ENCODE peak calls at places on chromosome 20, in six cellular contexts. One of them, this sample, is unnamed.

GRCh38 chr20:46439837-46440236 is 33.4 kb upstream of the ELMO2 start:
- DNase-seq in transverse colon: no peak
- DNase-seq in upper lobe of left lung: no peak
- DNase-seq in A549: no peak
- DNase-seq in K562: no peak
- DNase-seq in ovary: no peak
- DNase-seq in this sample: no peak

GRCh38 chr20:44295995-44296394 is 15.0 kb downstream of the FITM2 start:
- DNase-seq in transverse colon: no peak
- DNase-seq in upper lobe of left lung: no peak
- DNase-seq in A549: no peak
- DNase-seq in K562: no peak
- DNase-seq in ovary: no peak
- DNase-seq in this sample: no peak

GRCh38 chr20:45816951-45817651 is 4.7 kb downstream of the UBE2C start:
- DNase-seq in transverse colon: no peak
- DNase-seq in upper lobe of left lung: no peak
- DNase-seq in A549: no peak
- DNase-seq in K562: no peak
- DNase-seq in ovary: no peak
- DNase-seq in this sample: no peak

GRCh38 chr20:642398-643174 is 10.4 kb downstream of the SRXN1 start:
- DNase-seq in transverse colon: no peak
- DNase-seq in upper lobe of left lung: peak; percentile 77
- DNase-seq in A549: no peak
- DNase-seq in K562: peak; percentile 47
- DNase-seq in ovary: peak; percentile 58
- DNase-seq in this sample: no peak

GRCh38 chr20:1934578-1935573 is 39.7 kb downstream of the SIRPA start:
- DNase-seq in transverse colon: no peak
- DNase-seq in upper lobe of left lung: no peak
- DNase-seq in A549: no peak
- DNase-seq in K562: no peak
- DNase-seq in ovary: peak; percentile 60
- DNase-seq in this sample: no peak

GRCh38 chr20:60921021-60921622 is 330.9 kb upstream of the CDH4 start:
- DNase-seq in transverse colon: no peak
- DNase-seq in upper lobe of left lung: no peak
- DNase-seq in A549: peak; percentile 5
- DNase-seq in K562: peak; percentile 46
- DNase-seq in ovary: peak; percentile 11
- DNase-seq in this sample: no peak

GRCh38 chr20:699811-700338 is 24.3 kb upstream of the SCRT2 start:
- DNase-seq in transverse colon: no peak
- DNase-seq in upper lobe of left lung: no peak
- DNase-seq in A549: no peak
- DNase-seq in K562: peak; percentile 24
- DNase-seq in ovary: no peak
- DNase-seq in this sample: peak; percentile 78

GRCh38 chr20:33407796-33408195 is 6.5 kb upstream of the CDK5RAP1 start:
- DNase-seq in transverse colon: no peak
- DNase-seq in upper lobe of left lung: no peak
- DNase-seq in A549: no peak
- DNase-seq in K562: no peak
- DNase-seq in ovary: no peak
- DNase-seq in this sample: no peak

GRCh38 chr20:16637814-16638213 is 64.6 kb upstream of the KIF16B start:
- DNase-seq in transverse colon: no peak
- DNase-seq in upper lobe of left lung: no peak
- DNase-seq in A549: no peak
- DNase-seq in K562: no peak
- DNase-seq in ovary: no peak
- DNase-seq in this sample: no peak

GRCh38 chr20:20452254-20452676 is 84.4 kb downstream of the INSM1 start:
- DNase-seq in transverse colon: peak; percentile 54
- DNase-seq in upper lobe of left lung: peak; percentile 65
- DNase-seq in A549: no peak
- DNase-seq in K562: no peak
- DNase-seq in ovary: no peak
- DNase-seq in this sample: peak; percentile 45

GRCh38 chr20:38450412-38450975 is 15.4 kb upstream of the SNHG17 start:
- DNase-seq in transverse colon: no peak
- DNase-seq in upper lobe of left lung: no peak
- DNase-seq in A549: no peak
- DNase-seq in K562: peak; percentile 58
- DNase-seq in ovary: no peak
- DNase-seq in this sample: no peak

GRCh38 chr20:63154395-63154794 is 61.5 kb downstream of the YTHDF1 start:
- DNase-seq in transverse colon: no peak
- DNase-seq in upper lobe of left lung: no peak
- DNase-seq in A549: no peak
- DNase-seq in K562: no peak
- DNase-seq in ovary: no peak
- DNase-seq in this sample: no peak

GRCh38 chr20:24684421-24684871 is 215.0 kb downstream of the SYNDIG1 start:
- DNase-seq in transverse colon: no peak
- DNase-seq in upper lobe of left lung: no peak
- DNase-seq in A549: no peak
- DNase-seq in K562: no peak
- DNase-seq in ovary: no peak
- DNase-seq in this sample: no peak

GRCh38 chr20:5973172-5973571 is 22.7 kb downstream of the MCM8 start:
- DNase-seq in transverse colon: no peak
- DNase-seq in upper lobe of left lung: no peak
- DNase-seq in A549: peak; percentile 94
- DNase-seq in K562: no peak
- DNase-seq in ovary: no peak
- DNase-seq in this sample: no peak

GRCh38 chr20:25341716-25342680 is 48.6 kb downstream of the ABHD12 start:
- DNase-seq in transverse colon: no peak
- DNase-seq in upper lobe of left lung: no peak
- DNase-seq in A549: no peak
- DNase-seq in K562: no peak
- DNase-seq in ovary: no peak
- DNase-seq in this sample: no peak

GRCh38 chr20:36873498-36874189 is 2.3 kb upstream of the TLDC2 start:
- DNase-seq in transverse colon: no peak
- DNase-seq in upper lobe of left lung: no peak
- DNase-seq in A549: no peak
- DNase-seq in K562: no peak
- DNase-seq in ovary: no peak
- DNase-seq in this sample: no peak

GRCh38 chr20:62219992-62220665 is at the start of gene HRH3:
- DNase-seq in transverse colon: peak; percentile 25
- DNase-seq in upper lobe of left lung: peak; percentile 91
- DNase-seq in A549: no peak
- DNase-seq in K562: peak; percentile 63
- DNase-seq in ovary: peak; percentile 44
- DNase-seq in this sample: peak; percentile 53

GRCh38 chr20:32672982-32673727 is 586 bp downstream of the C20orf203 start:
- DNase-seq in transverse colon: peak; percentile 57
- DNase-seq in upper lobe of left lung: peak; percentile 69
- DNase-seq in A549: no peak
- DNase-seq in K562: no peak
- DNase-seq in ovary: no peak
- DNase-seq in this sample: no peak

GRCh38 chr20:45630366-45630765 is 718 bp downstream of the WFDC9 start:
- DNase-seq in transverse colon: no peak
- DNase-seq in upper lobe of left lung: no peak
- DNase-seq in A549: no peak
- DNase-seq in K562: no peak
- DNase-seq in ovary: no peak
- DNase-seq in this sample: no peak

DNA sequence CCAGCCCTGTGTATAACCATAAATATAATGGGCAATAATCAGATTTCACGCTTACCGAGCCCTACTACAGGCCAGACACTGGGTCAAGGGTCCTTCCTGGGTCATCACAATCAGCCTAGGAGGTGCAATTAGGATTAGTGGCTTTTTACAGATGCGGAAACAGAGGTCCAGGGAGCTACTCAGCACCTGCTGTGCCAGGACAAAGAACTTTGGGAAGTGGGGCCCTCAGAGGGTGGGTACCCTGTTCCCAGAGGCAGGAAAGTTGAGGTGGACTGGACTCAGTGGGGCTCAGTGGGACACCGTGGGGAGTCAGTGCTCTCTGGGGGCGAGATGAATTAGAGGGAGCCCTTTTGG is 77.2 kb downstream of the CEBPB start:
- DNase-seq in transverse colon: no peak
- DNase-seq in upper lobe of left lung: no peak
- DNase-seq in A549: no peak
- DNase-seq in K562: no peak
- DNase-seq in ovary: no peak
- DNase-seq in this sample: no peak
- TF ChIP-seq EP300 in transverse colon: no peak
- TF ChIP-seq EP300 in upper lobe of left lung: no peak
- TF ChIP-seq EP300 in A549: no peak
- TF ChIP-seq EP300 in K562: no peak
- TF ChIP-seq EP300 in ovary: no peak
- TF ChIP-seq EP300 in this sample: no peak

DNA sequence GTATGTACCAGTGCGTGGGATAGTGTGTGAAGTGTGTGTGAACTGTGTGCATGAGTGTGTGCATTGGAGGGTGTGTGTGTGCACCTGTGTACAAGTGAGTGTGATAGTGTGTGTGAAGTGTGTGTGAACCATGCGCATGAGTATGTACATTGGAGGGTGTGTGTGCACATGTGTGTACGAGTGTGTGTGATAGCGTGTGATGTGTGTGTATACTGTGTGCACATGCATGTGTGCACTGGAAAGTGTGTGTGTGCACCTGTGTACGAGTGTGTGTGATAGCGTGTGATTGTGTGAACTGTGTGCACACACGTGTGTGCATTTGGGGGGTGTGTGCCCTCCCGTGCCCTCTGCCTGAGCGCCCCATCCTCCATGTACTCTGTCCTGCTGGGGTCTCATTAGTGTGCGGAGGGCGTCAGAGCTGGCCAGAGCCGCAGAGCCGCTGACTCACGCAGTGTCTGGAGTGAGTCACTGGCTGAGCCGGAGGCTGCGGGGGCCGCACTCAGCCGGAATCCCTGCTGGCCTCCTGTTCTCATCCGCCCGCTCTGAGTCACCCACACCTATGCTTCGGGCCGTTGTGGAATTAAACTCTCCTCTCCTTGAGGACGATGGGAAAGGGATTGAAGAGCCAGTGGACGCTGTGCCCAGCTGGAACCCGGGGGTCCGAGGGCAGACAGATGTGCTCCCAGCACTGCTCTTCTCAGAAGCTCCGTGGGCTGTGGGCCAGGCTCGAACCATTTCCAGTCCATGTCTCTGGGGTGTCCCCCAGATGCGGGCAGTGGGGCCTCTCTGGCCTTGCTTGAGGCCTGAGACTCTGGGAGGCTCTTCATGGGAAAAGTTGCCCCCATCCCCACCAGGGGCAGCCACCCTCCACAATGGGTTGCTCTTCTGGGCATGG is 27.3 kb upstream of the STX16 start:
- DNase-seq in transverse colon: peak; percentile 33
- DNase-seq in upper lobe of left lung: peak; percentile 83
- DNase-seq in A549: peak; percentile 94
- DNase-seq in K562: peak; percentile 88
- DNase-seq in ovary: peak; percentile 68
- DNase-seq in this sample: no peak
- TF ChIP-seq EP300 in transverse colon: no peak
- TF ChIP-seq EP300 in upper lobe of left lung: no peak
- TF ChIP-seq EP300 in A549: peak; percentile 58
- TF ChIP-seq EP300 in K562: peak; percentile 81
- TF ChIP-seq EP300 in ovary: no peak
- TF ChIP-seq EP300 in this sample: no peak

GRCh38 chr20:8639112-8639778 is 429.6 kb upstream of the PLCB4 start:
- DNase-seq in transverse colon: no peak
- DNase-seq in upper lobe of left lung: no peak
- DNase-seq in A549: no peak
- DNase-seq in K562: no peak
- DNase-seq in ovary: no peak
- DNase-seq in this sample: no peak

GRCh38 chr20:8646026-8646425 is 422.9 kb upstream of the PLCB4 start:
- DNase-seq in transverse colon: no peak
- DNase-seq in upper lobe of left lung: no peak
- DNase-seq in A549: no peak
- DNase-seq in K562: no peak
- DNase-seq in ovary: no peak
- DNase-seq in this sample: no peak

GRCh38 chr20:8646716-8647115 is 422.2 kb upstream of the PLCB4 start:
- DNase-seq in transverse colon: no peak
- DNase-seq in upper lobe of left lung: no peak
- DNase-seq in A549: no peak
- DNase-seq in K562: no peak
- DNase-seq in ovary: no peak
- DNase-seq in this sample: no peak

GRCh38 chr20:8640461-8640860 is 428.4 kb upstream of the PLCB4 start:
- DNase-seq in transverse colon: no peak
- DNase-seq in upper lobe of left lung: no peak
- DNase-seq in A549: no peak
- DNase-seq in K562: no peak
- DNase-seq in ovary: no peak
- DNase-seq in this sample: no peak

DNA sequence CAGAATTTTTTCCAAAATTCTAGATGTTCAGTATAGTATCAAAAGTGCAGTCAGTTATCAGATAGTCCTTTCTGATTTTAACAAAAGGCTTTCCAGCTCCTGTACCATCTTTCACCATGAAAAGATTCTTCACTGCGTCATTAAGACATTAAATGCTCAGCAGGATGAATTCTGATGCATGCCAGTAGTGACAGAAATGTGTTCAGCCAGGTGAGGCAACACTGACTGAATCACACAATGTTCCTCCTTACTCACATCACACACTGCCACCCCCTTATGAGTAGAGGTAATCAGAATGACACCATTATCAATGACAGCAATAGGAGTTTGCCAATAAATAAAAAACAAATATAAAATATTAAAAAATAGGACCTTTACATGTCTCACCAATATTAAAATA is 426.6 kb upstream of the PLCB4 start:
- DNase-seq in transverse colon: no peak
- DNase-seq in upper lobe of left lung: no peak
- DNase-seq in A549: no peak
- DNase-seq in K562: no peak
- DNase-seq in ovary: no peak
- DNase-seq in this sample: no peak
- TF ChIP-seq EP300 in transverse colon: no peak
- TF ChIP-seq EP300 in upper lobe of left lung: no peak
- TF ChIP-seq EP300 in A549: no peak
- TF ChIP-seq EP300 in K562: no peak
- TF ChIP-seq EP300 in ovary: no peak
- TF ChIP-seq EP300 in this sample: no peak

DNA sequence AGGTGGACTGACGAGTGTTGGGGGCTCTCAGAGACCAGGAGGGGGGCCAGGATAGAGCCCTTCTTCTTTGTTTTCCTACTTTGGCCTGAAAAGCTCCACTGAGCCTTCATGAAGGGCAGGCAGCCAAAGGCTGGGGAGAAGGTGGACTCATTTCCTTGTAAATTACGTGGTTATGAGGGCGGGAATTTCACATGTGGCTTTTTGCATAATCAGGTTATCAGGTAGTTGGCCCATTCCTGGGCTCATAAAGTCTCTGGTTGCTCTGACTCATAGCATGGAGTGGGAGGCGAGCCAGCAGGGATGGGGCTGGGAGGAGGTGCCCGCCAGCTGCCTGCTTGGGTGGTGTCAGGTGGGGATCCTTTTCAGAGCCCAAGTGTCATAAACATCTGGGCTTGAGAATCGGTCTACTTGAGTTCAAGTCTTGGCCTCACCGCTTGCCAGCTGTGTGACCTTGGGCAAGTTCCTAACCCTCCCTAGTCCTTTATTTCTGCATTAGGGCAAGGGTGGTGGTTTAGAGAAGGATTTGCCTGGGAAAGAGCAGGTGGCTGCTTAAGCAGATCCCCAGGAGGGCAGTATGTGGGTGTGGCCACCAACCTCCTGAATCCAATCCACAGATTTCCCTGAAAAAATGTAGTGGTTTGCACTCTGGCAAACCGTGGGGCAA is 26.5 kb upstream of the RNF24 start:
- DNase-seq in transverse colon: peak; percentile 90
- DNase-seq in upper lobe of left lung: peak; percentile 53
- DNase-seq in A549: peak; percentile 81
- DNase-seq in K562: peak; percentile 83
- DNase-seq in ovary: peak; percentile 69
- DNase-seq in this sample: peak; percentile 90
- TF ChIP-seq EP300 in transverse colon: no peak
- TF ChIP-seq EP300 in upper lobe of left lung: peak; percentile 66
- TF ChIP-seq EP300 in A549: peak; percentile 18
- TF ChIP-seq EP300 in K562: no peak
- TF ChIP-seq EP300 in ovary: peak; percentile 22
- TF ChIP-seq EP300 in this sample: no peak